ENCODE peak calls at places on chromosomes 6 and 20, in nine cellular contexts. One of them, this sample, is unnamed.

GRCh38 chr6:7250812-7251211 is 62.2 kb downstream of the SSR1 start:
- DNase-seq in mammary epithelial cell: no peak
- DNase-seq in mucosa of descending colon: peak; percentile 5
- DNase-seq in ascending aorta: no peak
- DNase-seq in HCT116: no peak
- DNase-seq in naive thymus-derived CD4-positive, alpha-beta T cell: no peak
- DNase-seq in breast epithelium: no peak
- DNase-seq in spleen: no peak
- DNase-seq in body of pancreas: no peak
- DNase-seq in this sample: no peak

GRCh38 chr6:5851261-5851757 is 155.4 kb downstream of the NRN1 start:
- DNase-seq in body of pancreas: peak; percentile 46
- DNase-seq in naive thymus-derived CD4-positive, alpha-beta T cell: peak; percentile 76
- DNase-seq in breast epithelium: no peak
- DNase-seq in mammary epithelial cell: no peak
- DNase-seq in spleen: peak; percentile 88
- DNase-seq in HCT116: no peak
- DNase-seq in mucosa of descending colon: peak; percentile 82
- DNase-seq in ascending aorta: no peak
- DNase-seq in this sample: peak; percentile 70

GRCh38 chr6:138035070-138035469 is 72.1 kb downstream of the PERP start:
- DNase-seq in ascending aorta: no peak
- DNase-seq in spleen: no peak
- DNase-seq in mucosa of descending colon: no peak
- DNase-seq in body of pancreas: no peak
- DNase-seq in HCT116: no peak
- DNase-seq in mammary epithelial cell: peak; percentile 100
- DNase-seq in breast epithelium: no peak
- DNase-seq in naive thymus-derived CD4-positive, alpha-beta T cell: no peak
- DNase-seq in this sample: no peak

GRCh38 chr6:155171109-155171746 is 92.6 kb upstream of the CLDN20 start:
- DNase-seq in HCT116: peak; percentile 97
- DNase-seq in mucosa of descending colon: no peak
- DNase-seq in mammary epithelial cell: peak; percentile 90
- DNase-seq in ascending aorta: peak; percentile 28
- DNase-seq in body of pancreas: no peak
- DNase-seq in spleen: no peak
- DNase-seq in naive thymus-derived CD4-positive, alpha-beta T cell: peak; percentile 15
- DNase-seq in breast epithelium: no peak
- DNase-seq in this sample: peak; percentile 76

GRCh38 chr20:32017711-32018251 is 7.5 kb downstream of the CCM2L start:
- DNase-seq in body of pancreas: peak; percentile 78
- DNase-seq in HCT116: peak; percentile 79
- DNase-seq in naive thymus-derived CD4-positive, alpha-beta T cell: no peak
- DNase-seq in mammary epithelial cell: peak; percentile 28
- DNase-seq in breast epithelium: peak; percentile 75
- DNase-seq in ascending aorta: no peak
- DNase-seq in spleen: peak; percentile 79
- DNase-seq in mucosa of descending colon: peak; percentile 75
- DNase-seq in this sample: peak; percentile 37

GRCh38 chr20:3681931-3682820 is at the start of gene ADAM33:
- DNase-seq in mammary epithelial cell: no peak
- DNase-seq in body of pancreas: peak; percentile 36
- DNase-seq in mucosa of descending colon: peak; percentile 49
- DNase-seq in spleen: no peak
- DNase-seq in breast epithelium: no peak
- DNase-seq in HCT116: no peak
- DNase-seq in ascending aorta: no peak
- DNase-seq in naive thymus-derived CD4-positive, alpha-beta T cell: no peak
- DNase-seq in this sample: no peak

GRCh38 chr6:89260832-89261231 is 43.7 kb upstream of the GABRR1 start:
- DNase-seq in spleen: no peak
- DNase-seq in ascending aorta: no peak
- DNase-seq in body of pancreas: no peak
- DNase-seq in breast epithelium: no peak
- DNase-seq in mammary epithelial cell: no peak
- DNase-seq in mucosa of descending colon: no peak
- DNase-seq in naive thymus-derived CD4-positive, alpha-beta T cell: no peak
- DNase-seq in HCT116: no peak
- DNase-seq in this sample: no peak

GRCh38 chr6:20327141-20327540 is 74.5 kb upstream of the E2F3 start:
- DNase-seq in body of pancreas: no peak
- DNase-seq in mucosa of descending colon: no peak
- DNase-seq in spleen: no peak
- DNase-seq in naive thymus-derived CD4-positive, alpha-beta T cell: no peak
- DNase-seq in breast epithelium: no peak
- DNase-seq in HCT116: no peak
- DNase-seq in ascending aorta: no peak
- DNase-seq in mammary epithelial cell: no peak
- DNase-seq in this sample: no peak

GRCh38 chr6:56535626-56536025 is 107.1 kb downstream of the DST start:
- DNase-seq in ascending aorta: no peak
- DNase-seq in mammary epithelial cell: no peak
- DNase-seq in mucosa of descending colon: no peak
- DNase-seq in naive thymus-derived CD4-positive, alpha-beta T cell: no peak
- DNase-seq in body of pancreas: no peak
- DNase-seq in spleen: no peak
- DNase-seq in breast epithelium: no peak
- DNase-seq in HCT116: no peak
- DNase-seq in this sample: no peak

GRCh38 chr20:2237059-2237458 is 58.7 kb upstream of the TGM3 start:
- DNase-seq in breast epithelium: peak; percentile 62
- DNase-seq in naive thymus-derived CD4-positive, alpha-beta T cell: no peak
- DNase-seq in spleen: peak; percentile 80
- DNase-seq in HCT116: no peak
- DNase-seq in body of pancreas: peak; percentile 25
- DNase-seq in mucosa of descending colon: peak; percentile 64
- DNase-seq in ascending aorta: no peak
- DNase-seq in mammary epithelial cell: peak; percentile 97
- DNase-seq in this sample: no peak

GRCh38 chr6:38404355-38404754 is 235.4 kb downstream of the BTBD9 start:
- DNase-seq in mammary epithelial cell: no peak
- DNase-seq in HCT116: no peak
- DNase-seq in naive thymus-derived CD4-positive, alpha-beta T cell: no peak
- DNase-seq in ascending aorta: no peak
- DNase-seq in body of pancreas: no peak
- DNase-seq in mucosa of descending colon: no peak
- DNase-seq in spleen: no peak
- DNase-seq in breast epithelium: no peak
- DNase-seq in this sample: no peak

GRCh38 chr20:17925300-17925939 is 43.2 kb downstream of the SNX5 start:
- DNase-seq in mammary epithelial cell: no peak
- DNase-seq in body of pancreas: peak; percentile 61
- DNase-seq in breast epithelium: no peak
- DNase-seq in naive thymus-derived CD4-positive, alpha-beta T cell: no peak
- DNase-seq in spleen: no peak
- DNase-seq in mucosa of descending colon: peak; percentile 77
- DNase-seq in HCT116: no peak
- DNase-seq in ascending aorta: no peak
- DNase-seq in this sample: no peak

DNA sequence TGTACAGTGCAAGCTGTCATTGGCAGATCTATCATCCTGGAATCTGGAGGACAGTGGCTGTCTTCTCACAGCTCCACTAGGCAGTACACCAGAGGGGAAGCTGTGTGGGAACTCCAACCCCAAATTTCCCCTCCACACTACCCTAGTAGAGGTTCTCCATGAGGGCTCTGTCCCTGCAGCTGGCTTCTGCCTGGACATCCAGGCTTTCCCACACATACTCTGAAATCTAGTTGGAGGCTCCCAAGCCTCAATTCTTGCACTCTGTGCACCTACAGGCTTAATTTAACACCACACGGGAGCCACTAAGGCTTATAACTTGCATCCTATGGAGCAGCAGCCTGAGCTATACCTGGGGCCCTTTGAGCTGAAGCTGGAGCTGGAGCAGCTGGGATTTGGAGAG is 43.0 kb upstream of the TRIM39 start:
- DNase-seq in spleen: no peak
- DNase-seq in mammary epithelial cell: no peak
- DNase-seq in HCT116: no peak
- DNase-seq in naive thymus-derived CD4-positive, alpha-beta T cell: no peak
- DNase-seq in body of pancreas: no peak
- DNase-seq in ascending aorta: no peak
- DNase-seq in mucosa of descending colon: no peak
- DNase-seq in breast epithelium: no peak
- DNase-seq in this sample: no peak
- H3K9me3 ChIP-seq in spleen: peaks cover 77% of the 10 kb centered on the region
- H3K9me3 ChIP-seq in mammary epithelial cell: peaks cover 45% of the 10 kb centered on the region
- H3K9me3 ChIP-seq in HCT116: peaks cover 25% of the 10 kb centered on the region
- H3K9me3 ChIP-seq in naive thymus-derived CD4-positive, alpha-beta T cell: peaks cover 41% of the 10 kb centered on the region
- H3K9me3 ChIP-seq in body of pancreas: no peaks in the 10 kb centered on the region
- H3K9me3 ChIP-seq in ascending aorta: peaks cover 66% of the 10 kb centered on the region
- H3K9me3 ChIP-seq in mucosa of descending colon: peaks cover 93% of the 10 kb centered on the region
- H3K9me3 ChIP-seq in breast epithelium: peaks cover 87% of the 10 kb centered on the region
- H3K9me3 ChIP-seq in this sample: peaks cover 52% of the 10 kb centered on the region

GRCh38 chr20:48930035-48930434 is 8.5 kb downstream of the ARFGEF2 start:
- DNase-seq in breast epithelium: no peak
- DNase-seq in naive thymus-derived CD4-positive, alpha-beta T cell: no peak
- DNase-seq in HCT116: no peak
- DNase-seq in mammary epithelial cell: no peak
- DNase-seq in mucosa of descending colon: no peak
- DNase-seq in ascending aorta: no peak
- DNase-seq in spleen: no peak
- DNase-seq in body of pancreas: no peak
- DNase-seq in this sample: no peak

GRCh38 chr20:48931527-48932374 is 10.2 kb downstream of the ARFGEF2 start:
- DNase-seq in breast epithelium: no peak
- DNase-seq in body of pancreas: no peak
- DNase-seq in HCT116: no peak
- DNase-seq in naive thymus-derived CD4-positive, alpha-beta T cell: no peak
- DNase-seq in spleen: no peak
- DNase-seq in mucosa of descending colon: no peak
- DNase-seq in mammary epithelial cell: no peak
- DNase-seq in ascending aorta: no peak
- DNase-seq in this sample: no peak

GRCh38 chr20:48930878-48931277 is 9.4 kb downstream of the ARFGEF2 start:
- DNase-seq in spleen: no peak
- DNase-seq in breast epithelium: no peak
- DNase-seq in HCT116: no peak
- DNase-seq in body of pancreas: no peak
- DNase-seq in ascending aorta: no peak
- DNase-seq in naive thymus-derived CD4-positive, alpha-beta T cell: no peak
- DNase-seq in mucosa of descending colon: no peak
- DNase-seq in mammary epithelial cell: no peak
- DNase-seq in this sample: no peak

GRCh38 chr20:48926816-48927215 is 5.3 kb downstream of the ARFGEF2 start:
- DNase-seq in mucosa of descending colon: no peak
- DNase-seq in ascending aorta: no peak
- DNase-seq in mammary epithelial cell: no peak
- DNase-seq in body of pancreas: no peak
- DNase-seq in HCT116: no peak
- DNase-seq in spleen: no peak
- DNase-seq in breast epithelium: no peak
- DNase-seq in naive thymus-derived CD4-positive, alpha-beta T cell: no peak
- DNase-seq in this sample: no peak

GRCh38 chr20:48928832-48929725 is 7.6 kb downstream of the ARFGEF2 start:
- DNase-seq in mammary epithelial cell: no peak
- DNase-seq in ascending aorta: no peak
- DNase-seq in breast epithelium: no peak
- DNase-seq in HCT116: no peak
- DNase-seq in spleen: no peak
- DNase-seq in naive thymus-derived CD4-positive, alpha-beta T cell: no peak
- DNase-seq in body of pancreas: no peak
- DNase-seq in mucosa of descending colon: no peak
- DNase-seq in this sample: no peak
- H3K4me1 ChIP-seq in mammary epithelial cell: peaks cover 13% of the 10 kb centered on the region
- H3K4me1 ChIP-seq in ascending aorta: peaks cover 2% of the 10 kb centered on the region
- H3K4me1 ChIP-seq in breast epithelium: no peaks in the 10 kb centered on the region
- H3K4me1 ChIP-seq in HCT116: peaks cover 45% of the 10 kb centered on the region
- H3K4me1 ChIP-seq in spleen: peaks cover 30% of the 10 kb centered on the region
- H3K4me1 ChIP-seq in naive thymus-derived CD4-positive, alpha-beta T cell: no peaks in the 10 kb centered on the region
- H3K4me1 ChIP-seq in body of pancreas: peaks cover 78% of the 10 kb centered on the region
- H3K4me1 ChIP-seq in mucosa of descending colon: peaks cover 75% of the 10 kb centered on the region
- H3K4me1 ChIP-seq in this sample: peaks cover 12% of the 10 kb centered on the region

GRCh38 chr20:55678970-55679667 is 326.2 kb downstream of the CBLN4 start:
- DNase-seq in naive thymus-derived CD4-positive, alpha-beta T cell: no peak
- DNase-seq in HCT116: no peak
- DNase-seq in breast epithelium: no peak
- DNase-seq in ascending aorta: no peak
- DNase-seq in body of pancreas: no peak
- DNase-seq in mammary epithelial cell: no peak
- DNase-seq in spleen: no peak
- DNase-seq in mucosa of descending colon: no peak
- DNase-seq in this sample: no peak
- H3K9me3 ChIP-seq in naive thymus-derived CD4-positive, alpha-beta T cell: no peaks in the 10 kb centered on the region
- H3K9me3 ChIP-seq in HCT116: peaks cover 27% of the 10 kb centered on the region
- H3K9me3 ChIP-seq in breast epithelium: no peaks in the 10 kb centered on the region
- H3K9me3 ChIP-seq in ascending aorta: no peaks in the 10 kb centered on the region
- H3K9me3 ChIP-seq in body of pancreas: no peaks in the 10 kb centered on the region
- H3K9me3 ChIP-seq in mammary epithelial cell: no peaks in the 10 kb centered on the region
- H3K9me3 ChIP-seq in spleen: no peaks in the 10 kb centered on the region
- H3K9me3 ChIP-seq in mucosa of descending colon: no peaks in the 10 kb centered on the region
- H3K9me3 ChIP-seq in this sample: no peaks in the 10 kb centered on the region

GRCh38 chr6:42440027-42440426 is 11.7 kb downstream of the TRERF1 start:
- DNase-seq in HCT116: no peak
- DNase-seq in ascending aorta: no peak
- DNase-seq in naive thymus-derived CD4-positive, alpha-beta T cell: no peak
- DNase-seq in mammary epithelial cell: no peak
- DNase-seq in breast epithelium: no peak
- DNase-seq in spleen: no peak
- DNase-seq in mucosa of descending colon: no peak
- DNase-seq in body of pancreas: no peak
- DNase-seq in this sample: no peak
- H3K4me1 ChIP-seq in HCT116: no peaks in the 10 kb centered on the region
- H3K4me1 ChIP-seq in ascending aorta: no peaks in the 10 kb centered on the region
- H3K4me1 ChIP-seq in naive thymus-derived CD4-positive, alpha-beta T cell: peaks cover 32% of the 10 kb centered on the region
- H3K4me1 ChIP-seq in mammary epithelial cell: no peaks in the 10 kb centered on the region
- H3K4me1 ChIP-seq in breast epithelium: no peaks in the 10 kb centered on the region
- H3K4me1 ChIP-seq in spleen: peaks cover 14% of the 10 kb centered on the region
- H3K4me1 ChIP-seq in mucosa of descending colon: no peaks in the 10 kb centered on the region
- H3K4me1 ChIP-seq in body of pancreas: peaks cover 20% of the 10 kb centered on the region
- H3K4me1 ChIP-seq in this sample: peaks cover 43% of the 10 kb centered on the region

This sample was measured in CD8-positive, alpha-beta memory T cell.